ENCODE peak calls at places on chromosomes 1 and 21, in four cellular contexts. One of them, this sample, is unnamed.
A peak's percentile ranks its signal among the peaks of the same experiment; 100 is the strongest.

GRCh38 chr1:167246971-167247370 is 26.3 kb downstream of the POU2F1 start:
- DNase-seq in mesendoderm: no peak
- DNase-seq in BE2C: no peak
- DNase-seq in DND-41: no peak
- DNase-seq in this sample: no peak

GRCh38 chr1:226549937-226550670 is 1.5 kb downstream of the STUM start:
- DNase-seq in BE2C: no peak
- DNase-seq in mesendoderm: peak; percentile 82
- DNase-seq in DND-41: no peak
- DNase-seq in this sample: no peak

GRCh38 chr1:68375919-68376318 is 73.8 kb downstream of the RPE65 start:
- DNase-seq in BE2C: no peak
- DNase-seq in DND-41: no peak
- DNase-seq in mesendoderm: no peak
- DNase-seq in this sample: no peak

GRCh38 chr1:37147906-37148305 is 113.6 kb upstream of the GRIK3 start:
- DNase-seq in BE2C: no peak
- DNase-seq in mesendoderm: no peak
- DNase-seq in DND-41: no peak
- DNase-seq in this sample: no peak

GRCh38 chr1:179966551-179966950 is 11.9 kb downstream of the CEP350 start:
- DNase-seq in DND-41: no peak
- DNase-seq in mesendoderm: no peak
- DNase-seq in BE2C: no peak
- DNase-seq in this sample: no peak

GRCh38 chr1:233518344-233518743 is 95.6 kb upstream of the KCNK1 start:
- DNase-seq in mesendoderm: peak; percentile 80
- DNase-seq in BE2C: peak; percentile 20
- DNase-seq in DND-41: peak; percentile 36
- DNase-seq in this sample: no peak

GRCh38 chr21:39180429-39181019 is 2.7 kb downstream of the PSMG1 start:
- DNase-seq in BE2C: no peak
- DNase-seq in DND-41: no peak
- DNase-seq in mesendoderm: no peak
- DNase-seq in this sample: no peak

GRCh38 chr1:28581531-28582247 is 10.4 kb upstream of the RAB42 start:
- DNase-seq in mesendoderm: peak; percentile 96
- DNase-seq in BE2C: peak; percentile 90
- DNase-seq in DND-41: peak; percentile 94
- DNase-seq in this sample: peak; percentile 92

DNA sequence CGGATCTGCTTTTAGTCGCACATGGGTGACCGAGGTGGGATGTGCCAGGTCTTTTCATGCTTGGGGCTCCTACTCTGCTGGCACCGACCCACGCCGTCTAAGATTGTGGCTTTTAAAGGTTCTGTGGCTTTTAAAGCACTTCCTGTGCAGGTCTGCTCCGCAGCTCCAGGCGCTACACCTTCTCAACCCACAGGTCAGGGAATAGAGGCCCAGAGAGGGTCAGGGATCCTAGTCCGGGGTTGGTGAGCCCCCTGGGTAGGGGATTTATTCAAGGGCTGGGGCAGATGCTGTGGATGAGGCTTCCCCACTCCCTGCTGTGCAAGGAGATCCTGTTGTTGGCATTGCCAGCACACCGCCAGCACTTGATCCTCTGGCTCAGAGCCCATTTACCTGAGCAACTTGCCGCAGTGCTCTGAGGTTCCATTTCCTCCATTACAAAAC is 212.8 kb upstream of the RAB4A start:
- DNase-seq in DND-41: no peak
- DNase-seq in mesendoderm: no peak
- DNase-seq in BE2C: no peak
- DNase-seq in this sample: peak; percentile 39
- H3K27me3 ChIP-seq in DND-41: peaks cover 10% of the 10 kb centered on the region
- H3K27me3 ChIP-seq in mesendoderm: no peaks in the 10 kb centered on the region
- H3K27me3 ChIP-seq in BE2C: no peaks in the 10 kb centered on the region
- H3K27me3 ChIP-seq in this sample: no peaks in the 10 kb centered on the region

GRCh38 chr1:64538389-64538788 is 68.5 kb downstream of the CACHD1 start:
- DNase-seq in mesendoderm: no peak
- DNase-seq in BE2C: no peak
- DNase-seq in DND-41: no peak
- DNase-seq in this sample: no peak

GRCh38 chr1:64539808-64540207 is 69.9 kb downstream of the CACHD1 start:
- DNase-seq in BE2C: peak; percentile 38
- DNase-seq in mesendoderm: no peak
- DNase-seq in DND-41: no peak
- DNase-seq in this sample: no peak

GRCh38 chr1:64540265-64540791 is 70.4 kb downstream of the CACHD1 start:
- DNase-seq in mesendoderm: peak; percentile 49
- DNase-seq in BE2C: no peak
- DNase-seq in DND-41: no peak
- DNase-seq in this sample: no peak

GRCh38 chr1:64537942-64538341 is 68.0 kb downstream of the CACHD1 start:
- DNase-seq in mesendoderm: no peak
- DNase-seq in DND-41: no peak
- DNase-seq in BE2C: peak; percentile 22
- DNase-seq in this sample: no peak

DNA sequence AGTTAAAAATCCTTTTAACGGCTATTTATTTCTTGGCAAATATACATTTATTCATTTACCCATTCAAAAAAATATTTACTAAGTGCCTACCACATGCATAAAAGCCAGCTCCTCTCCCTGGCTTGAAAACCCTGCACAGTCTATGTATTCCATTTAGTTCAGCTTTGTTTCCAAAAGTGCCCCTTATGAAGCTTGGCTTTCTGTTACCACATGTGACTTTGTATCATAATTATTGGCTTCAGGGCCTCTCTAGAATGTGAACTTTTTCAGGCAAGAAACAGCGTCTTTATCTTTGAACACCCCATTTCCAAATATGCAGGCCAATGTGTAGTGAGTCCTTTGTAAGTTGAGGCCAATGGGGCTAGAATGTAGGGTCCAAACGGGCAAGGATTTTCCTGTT is 69.3 kb downstream of the CACHD1 start:
- DNase-seq in mesendoderm: no peak
- DNase-seq in DND-41: no peak
- DNase-seq in BE2C: no peak
- DNase-seq in this sample: no peak
- H3K4me1 ChIP-seq in mesendoderm: peaks cover 25% of the 10 kb centered on the region
- H3K4me1 ChIP-seq in DND-41: peaks cover 4% of the 10 kb centered on the region
- H3K4me1 ChIP-seq in BE2C: no peaks in the 10 kb centered on the region
- H3K4me1 ChIP-seq in this sample: peaks cover 48% of the 10 kb centered on the region

GRCh38 chr1:165481820-165482532 is 37.0 kb upstream of the RXRG start:
- DNase-seq in mesendoderm: peak; percentile 35
- DNase-seq in DND-41: no peak
- DNase-seq in BE2C: no peak
- DNase-seq in this sample: no peak

GRCh38 chr1:165485716-165486115 is 40.8 kb upstream of the RXRG start:
- DNase-seq in BE2C: no peak
- DNase-seq in mesendoderm: peak; percentile 40
- DNase-seq in DND-41: no peak
- DNase-seq in this sample: no peak

GRCh38 chr1:165484532-165484931 is 39.6 kb upstream of the RXRG start:
- DNase-seq in BE2C: no peak
- DNase-seq in mesendoderm: no peak
- DNase-seq in DND-41: no peak
- DNase-seq in this sample: no peak

DNA sequence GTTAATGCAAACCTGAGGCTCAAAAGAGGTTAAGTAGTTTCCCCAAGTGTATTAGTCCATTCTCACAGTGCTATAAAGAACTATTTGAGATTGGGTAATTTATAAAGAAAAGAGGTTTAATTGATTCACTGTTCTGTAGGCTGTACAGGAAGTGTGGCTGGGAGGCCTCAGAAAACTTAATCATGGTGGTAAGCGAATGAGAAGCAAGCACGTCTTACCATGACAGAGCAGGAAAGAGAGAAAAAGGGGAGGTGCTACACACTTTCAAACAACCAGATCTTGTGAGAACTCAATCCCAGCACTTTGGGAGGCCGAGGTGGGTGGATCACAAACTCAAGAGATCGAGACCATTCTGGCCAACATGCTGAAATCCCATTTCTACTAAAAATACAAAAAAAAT is 38.5 kb upstream of the RXRG start:
- DNase-seq in mesendoderm: no peak
- DNase-seq in BE2C: no peak
- DNase-seq in DND-41: no peak
- DNase-seq in this sample: no peak
- H3K27me3 ChIP-seq in mesendoderm: no peaks in the 10 kb centered on the region
- H3K27me3 ChIP-seq in BE2C: no peaks in the 10 kb centered on the region
- H3K27me3 ChIP-seq in DND-41: peaks cover 13% of the 10 kb centered on the region
- H3K27me3 ChIP-seq in this sample: no peaks in the 10 kb centered on the region

GRCh38 chr1:161201828-161202712 is at the start of gene NDUFS2:
- DNase-seq in mesendoderm: peak; percentile 100
- DNase-seq in DND-41: peak; percentile 98
- DNase-seq in BE2C: peak; percentile 98
- DNase-seq in this sample: peak; percentile 95
- H3K4me1 ChIP-seq in mesendoderm: peaks cover 30% of the 10 kb centered on the region
- H3K4me1 ChIP-seq in DND-41: peaks cover 30% of the 10 kb centered on the region
- H3K4me1 ChIP-seq in BE2C: peaks cover 33% of the 10 kb centered on the region
- H3K4me1 ChIP-seq in this sample: peaks cover 58% of the 10 kb centered on the region

DNA sequence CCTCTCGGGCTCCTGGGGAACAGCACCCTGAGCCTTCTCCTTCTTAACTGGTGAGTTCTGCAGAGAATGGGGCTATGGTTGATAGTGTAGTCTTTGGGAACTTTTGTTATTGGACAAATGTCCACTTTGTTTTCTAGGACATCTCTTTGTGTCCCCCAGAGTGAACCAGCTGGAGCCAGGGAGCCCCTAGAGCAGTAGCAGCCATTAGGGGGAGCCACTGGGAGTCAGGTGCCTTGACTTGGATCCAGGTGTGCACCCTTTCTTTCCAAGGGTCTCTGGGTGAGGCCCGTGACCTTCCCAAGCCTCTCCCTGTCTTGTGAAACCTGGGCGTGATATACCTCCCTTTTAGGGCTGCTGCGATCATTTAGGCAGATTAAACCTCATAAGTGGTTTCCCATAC is 36.9 kb downstream of the ABCG1 start:
- DNase-seq in mesendoderm: no peak
- DNase-seq in DND-41: no peak
- DNase-seq in BE2C: no peak
- DNase-seq in this sample: no peak
- H3K27me3 ChIP-seq in mesendoderm: no peaks in the 10 kb centered on the region
- H3K27me3 ChIP-seq in DND-41: no peaks in the 10 kb centered on the region
- H3K27me3 ChIP-seq in BE2C: no peaks in the 10 kb centered on the region
- H3K27me3 ChIP-seq in this sample: no peaks in the 10 kb centered on the region

This sample was measured in CD8-positive, alpha-beta T cell.